ENCODE peak calls at places on chromosomes 3 and 15, in five cellular contexts. A is HL-60, J is fibroblast of mammary gland, D is MCF 10A, E is GM10248. S is an unnamed sample.

GRCh38 chr15:61138151-61138550 is 91.0 kb downstream of the RORA start:
- DNase-seq in A (no peak), J (peak; percentile 80), D (no peak), E (no peak), S (no peak)

GRCh38 chr3:111904376-111905241 is 45.5 kb downstream of the PHLDB2 start:
- DNase-seq in A (no peak), J (peak; percentile 95), D (peak; percentile 94), E (no peak), S (peak; percentile 89)

GRCh38 chr3:50153782-50154475 is 1.2 kb upstream of the SEMA3F start:
- DNase-seq in A (no peak), J (no peak), D (no peak), E (no peak), S (no peak)

GRCh38 chr3:56874269-56874668 is 72.5 kb upstream of the ARHGEF3 start:
- DNase-seq in A (no peak), J (no peak), D (no peak), E (no peak), S (no peak)

GRCh38 chr3:10936686-10937085 is 55.9 kb upstream of the SLC6A1 start:
- DNase-seq in A (no peak), J (no peak), D (no peak), E (no peak), S (no peak)

GRCh38 chr15:48427960-48428547 is 96.8 kb downstream of the DUT start:
- DNase-seq in A (no peak), J (peak; percentile 80), D (no peak), E (no peak), S (peak; percentile 90)

GRCh38 chr3:102466001-102466400 is 31.2 kb downstream of the ZPLD1 start:
- DNase-seq in A (no peak), J (no peak), D (peak; percentile 20), E (no peak), S (no peak)

GRCh38 chr3:171874879-171875278 is 31.7 kb downstream of the TMEM212 start:
- DNase-seq in A (no peak), J (peak; percentile 21), D (peak; percentile 9), E (no peak), S (no peak)

GRCh38 chr15:78044407-78045155 is 32.9 kb downstream of the TBC1D2B start:
- DNase-seq in A (peak; percentile 60), J (no peak), D (peak; percentile 34), E (no peak), S (peak; percentile 48)

GRCh38 chr3:173301647-173302046 is 95.9 kb upstream of the NLGN1 start:
- DNase-seq in A (no peak), J (no peak), D (no peak), E (no peak), S (no peak)

GRCh38 chr3:178120367-178120766 is 415.9 kb upstream of the KCNMB2 start:
- DNase-seq in A (no peak), J (no peak), D (no peak), E (no peak), S (no peak)

GRCh38 chr3:62837145-62837787 is 38.0 kb downstream of the CADPS start:
- DNase-seq in A (no peak), J (no peak), D (no peak), E (no peak), S (no peak)

GRCh38 chr3:62832569-62832968 is 42.6 kb downstream of the CADPS start:
- DNase-seq in A (no peak), J (no peak), D (no peak), E (no peak), S (no peak)

GRCh38 chr3:62827550-62827949 is 47.7 kb downstream of the CADPS start:
- DNase-seq in A (no peak), J (no peak), D (no peak), E (no peak), S (no peak)

GRCh38 chr3:62835594-62836236 is 39.5 kb downstream of the CADPS start:
- DNase-seq in A (no peak), J (peak; percentile 17), D (no peak), E (peak; percentile 3), S (no peak)

DNA sequence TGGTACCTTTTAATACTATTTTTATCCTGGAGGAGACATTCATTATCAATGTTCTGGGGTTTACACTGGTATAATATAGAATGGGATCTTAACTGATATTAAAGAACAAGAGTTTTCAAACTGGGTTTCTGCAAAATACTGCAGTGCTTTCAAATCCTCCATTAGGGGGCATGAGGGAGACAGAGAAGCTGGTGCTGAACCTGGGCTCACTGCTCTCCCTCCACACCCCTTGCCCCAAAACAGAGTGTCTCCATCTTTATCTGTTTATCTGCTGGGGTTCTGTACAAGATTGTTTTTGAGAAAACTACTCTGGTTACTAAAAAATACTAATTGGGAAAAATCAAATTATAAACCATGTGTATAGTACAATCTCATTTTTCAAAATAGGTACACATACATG is 41.7 kb downstream of the CADPS start:
- DNase-seq in A (no peak), J (peak; percentile 30), D (peak; percentile 18), E (peak; percentile 3), S (no peak)
- TF ChIP-seq CTCF in A (no peak), J (peak; percentile 60), D (peak; percentile 47), E (peak; percentile 26), S (peak; percentile 13)

GRCh38 chr3:169509780-169510179 is 153.7 kb downstream of the MECOM start:
- DNase-seq in A (no peak), J (no peak), D (no peak), E (no peak), S (no peak)

GRCh38 chr3:169509359-169509758 is 154.2 kb downstream of the MECOM start:
- DNase-seq in A (no peak), J (no peak), D (no peak), E (no peak), S (no peak)

GRCh38 chr3:169510378-169510777 is 153.1 kb downstream of the MECOM start:
- DNase-seq in A (no peak), J (no peak), D (no peak), E (no peak), S (no peak)

GRCh38 chr3:169505577-169506155 is 157.8 kb downstream of the MECOM start:
- DNase-seq in A (no peak), J (no peak), D (no peak), E (no peak), S (no peak)

GRCh38 chr3:169508426-169508825 is 155.1 kb downstream of the MECOM start:
- DNase-seq in A (no peak), J (no peak), D (no peak), E (no peak), S (no peak)
- TF ChIP-seq CTCF in A (no peak), J (no peak), D (no peak), E (no peak), S (no peak)

DNA sequence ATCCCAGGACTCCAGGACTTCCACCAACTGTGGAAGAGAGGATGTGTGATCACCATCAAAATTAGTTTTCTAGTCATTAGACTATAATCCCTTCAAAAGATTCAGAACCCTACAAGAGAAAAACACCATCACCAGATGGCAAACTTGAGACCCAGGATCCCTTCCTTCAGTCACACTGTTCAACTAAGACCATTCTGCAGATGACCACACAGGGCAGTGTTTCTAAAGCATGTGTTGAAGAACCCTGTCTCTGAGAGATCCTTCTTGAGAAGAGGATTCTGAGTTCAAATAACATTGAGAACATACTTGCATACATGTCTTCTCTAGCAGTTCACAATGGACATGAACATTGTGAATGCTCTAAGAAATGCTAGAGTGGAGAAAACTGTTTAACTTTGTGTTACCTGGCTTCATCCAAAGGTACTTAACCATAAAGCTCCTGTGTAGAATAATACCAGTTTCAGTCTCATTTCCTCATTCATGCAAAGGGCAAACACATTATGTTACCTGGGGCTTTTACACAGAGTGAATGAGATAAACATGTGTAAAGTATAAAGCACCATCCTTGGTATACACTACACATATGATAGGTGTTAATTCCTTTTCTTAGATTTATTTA is 2.4 kb upstream of the ADGRG7 start:
- DNase-seq in A (no peak), J (no peak), D (no peak), E (peak; percentile 21), S (no peak)
- TF ChIP-seq CTCF in A (no peak), J (no peak), D (no peak), E (no peak), S (no peak)

GRCh38 chr3:125292015-125292414 is 79.5 kb upstream of the SLC12A8 start:
- DNase-seq in A (no peak), J (no peak), D (no peak), E (no peak), S (no peak)
- TF ChIP-seq CTCF in A (no peak), J (no peak), D (no peak), E (no peak), S (no peak)